ENCODE peak calls at places on chromosomes 11 and 22, in five cellular contexts. I, R, D, H and S are unnamed samples.

GRCh38 chr22:37533995-37534394 is 14.8 kb upstream of the CARD10 start:
- DNase-seq in I (no peak), R (peak), D (no peak), H (no peak), S (no peak)

GRCh38 chr11:17314232-17314547 is 37.4 kb upstream of the NCR3LG1 start:
- DNase-seq in I (no peak), R (no peak), D (no peak), H (no peak), S (peak)

GRCh38 chr11:45252134-45252856 is 33.8 kb downstream of the SYT13 start:
- DNase-seq in I (peak), R (peak), D (peak), H (peak), S (peak)

GRCh38 chr11:107665016-107665415 is 46.8 kb downstream of the SLN start:
- DNase-seq in I (no peak), R (no peak), D (no peak), H (no peak), S (no peak)

GRCh38 chr22:30871391-30872281 is 96.9 kb downstream of the MORC2 start:
- DNase-seq in I (peak), R (no peak), D (no peak), H (no peak), S (no peak)

GRCh38 chr11:94853836-94854235 is 85.7 kb downstream of the AMOTL1 start:
- DNase-seq in I (no peak), R (no peak), D (no peak), H (no peak), S (no peak)

GRCh38 chr11:45045692-45046471 is 95.2 kb upstream of the TP53I11 start:
- DNase-seq in I (no peak), R (peak), D (no peak), H (no peak), S (peak)

GRCh38 chr11:72014761-72015320 is 16.1 kb downstream of the IL18BP start:
- DNase-seq in I (no peak), R (no peak), D (no peak), H (no peak), S (no peak)

GRCh38 chr11:107836811-107837210 is 21.8 kb downstream of the SLC35F2 start:
- DNase-seq in I (no peak), R (no peak), D (no peak), H (no peak), S (no peak)

GRCh38 chr22:43921361-43921760 is 2.2 kb upstream of the PNPLA3 start:
- DNase-seq in I (no peak), R (peak), D (peak), H (no peak), S (no peak)

GRCh38 chr11:117180661-117181585 is 2.4 kb downstream of the SIDT2 start:
- DNase-seq in I (peak), R (peak), D (peak), H (peak), S (peak)
- TF ChIP-seq JUND in I (no peak), R (no peak), D (no peak), H (peak), S (no peak)

GRCh38 chr22:45270095-45271020 is 14.4 kb upstream of the UPK3A start:
- DNase-seq in I (no peak), R (no peak), D (no peak), H (no peak), S (no peak)

GRCh38 chr22:45272498-45272897 is 12.3 kb upstream of the UPK3A start:
- DNase-seq in I (no peak), R (no peak), D (peak), H (no peak), S (no peak)

GRCh38 chr22:45268958-45269844 is 15.5 kb upstream of the UPK3A start:
- DNase-seq in I (peak), R (no peak), D (no peak), H (peak), S (peak)

GRCh38 chr22:45273452-45274075 is 11.2 kb upstream of the UPK3A start:
- DNase-seq in I (no peak), R (no peak), D (peak), H (no peak), S (no peak)

GRCh38 chr22:45271667-45272188 is 13.0 kb upstream of the UPK3A start:
- DNase-seq in I (no peak), R (no peak), D (peak), H (no peak), S (no peak)
- TF ChIP-seq JUND in I (no peak), R (no peak), D (no peak), H (no peak), S (no peak)

DNA sequence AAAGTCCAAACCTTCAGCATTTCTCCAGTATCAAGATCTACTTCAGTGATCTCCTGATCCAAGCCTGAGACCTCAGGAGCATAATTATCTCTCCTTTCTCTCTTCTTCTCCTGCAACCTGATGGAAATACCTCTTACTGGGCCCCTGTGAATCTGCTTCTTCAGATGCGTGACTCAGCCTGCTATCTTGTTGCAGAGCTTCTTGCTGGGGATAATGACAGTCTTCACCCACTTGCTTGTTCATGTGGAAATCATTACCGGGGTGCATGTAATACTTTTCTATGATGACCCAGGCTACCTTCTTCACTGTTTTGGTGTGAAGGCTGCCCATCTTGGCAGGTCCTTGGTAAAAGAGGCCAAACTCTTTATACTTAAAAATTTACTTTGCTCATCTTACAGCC is 140.0 kb upstream of the POU2AF2 start:
- DNase-seq in I (no peak), R (no peak), D (no peak), H (no peak), S (no peak)
- TF ChIP-seq JUND in I (no peak), R (no peak), D (no peak), H (no peak), S (no peak)

GRCh38 chr11:83151274-83151977 is 5.5 kb upstream of the PCF11 start:
- DNase-seq in I (no peak), R (no peak), D (no peak), H (no peak), S (no peak)
- TF ChIP-seq JUND in I (no peak), R (no peak), D (no peak), H (no peak), S (no peak)